ENCODE peak calls at places on chromosomes 13 and 19, in six cellular contexts. One of them, this sample, is unnamed.

GRCh38 chr13:33367931-33368330 is 82.4 kb upstream of the STARD13 start:
- DNase-seq in activated naive CD4-positive, alpha-beta T cell: no peak
- DNase-seq in H1: no peak
- DNase-seq in stimulated activated CD8-positive, alpha-beta memory T cell treated with anti-CD3 and anti-CD28 coated beads, Interleukin-15, amount 100 ng/mL, for 4 hours: no peak
- DNase-seq in lung: no peak
- DNase-seq in aorta: no peak
- DNase-seq in this sample: no peak

GRCh38 chr19:16946951-16947940 is 58.4 kb downstream of the F2RL3 start:
- DNase-seq in activated naive CD4-positive, alpha-beta T cell: no peak
- DNase-seq in H1: no peak
- DNase-seq in stimulated activated CD8-positive, alpha-beta memory T cell treated with anti-CD3 and anti-CD28 coated beads, Interleukin-15, amount 100 ng/mL, for 4 hours: no peak
- DNase-seq in lung: no peak
- DNase-seq in aorta: no peak
- DNase-seq in this sample: no peak

GRCh38 chr19:35628264-35628564 is 622 bp upstream of the RBM42 start:
- DNase-seq in activated naive CD4-positive, alpha-beta T cell: no peak
- DNase-seq in H1: no peak
- DNase-seq in stimulated activated CD8-positive, alpha-beta memory T cell treated with anti-CD3 and anti-CD28 coated beads, Interleukin-15, amount 100 ng/mL, for 4 hours: no peak
- DNase-seq in lung: no peak
- DNase-seq in aorta: no peak
- DNase-seq in this sample: no peak

GRCh38 chr13:110326263-110326904 is 19.3 kb downstream of the COL4A2 start:
- DNase-seq in activated naive CD4-positive, alpha-beta T cell: no peak
- DNase-seq in H1: no peak
- DNase-seq in stimulated activated CD8-positive, alpha-beta memory T cell treated with anti-CD3 and anti-CD28 coated beads, Interleukin-15, amount 100 ng/mL, for 4 hours: no peak
- DNase-seq in lung: no peak
- DNase-seq in aorta: no peak
- DNase-seq in this sample: no peak

GRCh38 chr19:16375936-16376185 is 51.2 kb downstream of the KLF2 start:
- DNase-seq in activated naive CD4-positive, alpha-beta T cell: no peak
- DNase-seq in H1: no peak
- DNase-seq in stimulated activated CD8-positive, alpha-beta memory T cell treated with anti-CD3 and anti-CD28 coated beads, Interleukin-15, amount 100 ng/mL, for 4 hours: no peak
- DNase-seq in lung: no peak
- DNase-seq in aorta: peak; percentile 20
- DNase-seq in this sample: no peak

GRCh38 chr13:77150651-77151050 is 123.7 kb upstream of the FBXL3 start:
- DNase-seq in activated naive CD4-positive, alpha-beta T cell: no peak
- DNase-seq in H1: no peak
- DNase-seq in stimulated activated CD8-positive, alpha-beta memory T cell treated with anti-CD3 and anti-CD28 coated beads, Interleukin-15, amount 100 ng/mL, for 4 hours: no peak
- DNase-seq in lung: no peak
- DNase-seq in aorta: no peak
- DNase-seq in this sample: no peak

GRCh38 chr19:8609210-8610040 is 1.1 kb downstream of the ADAMTS10 start:
- DNase-seq in activated naive CD4-positive, alpha-beta T cell: no peak
- DNase-seq in H1: peak; percentile 82
- DNase-seq in stimulated activated CD8-positive, alpha-beta memory T cell treated with anti-CD3 and anti-CD28 coated beads, Interleukin-15, amount 100 ng/mL, for 4 hours: no peak
- DNase-seq in lung: no peak
- DNase-seq in aorta: peak; percentile 90
- DNase-seq in this sample: no peak

GRCh38 chr13:51243227-51243626 is 21.0 kb downstream of the FAM124A start:
- DNase-seq in activated naive CD4-positive, alpha-beta T cell: no peak
- DNase-seq in H1: peak; percentile 51
- DNase-seq in stimulated activated CD8-positive, alpha-beta memory T cell treated with anti-CD3 and anti-CD28 coated beads, Interleukin-15, amount 100 ng/mL, for 4 hours: no peak
- DNase-seq in lung: no peak
- DNase-seq in aorta: no peak
- DNase-seq in this sample: no peak

GRCh38 chr13:42525035-42525504 is 48.9 kb upstream of the TNFSF11 start:
- DNase-seq in activated naive CD4-positive, alpha-beta T cell: no peak
- DNase-seq in H1: no peak
- DNase-seq in stimulated activated CD8-positive, alpha-beta memory T cell treated with anti-CD3 and anti-CD28 coated beads, Interleukin-15, amount 100 ng/mL, for 4 hours: no peak
- DNase-seq in lung: no peak
- DNase-seq in aorta: no peak
- DNase-seq in this sample: no peak

GRCh38 chr19:43474487-43474886 is 9.1 kb upstream of the LYPD3 start:
- DNase-seq in activated naive CD4-positive, alpha-beta T cell: no peak
- DNase-seq in H1: no peak
- DNase-seq in stimulated activated CD8-positive, alpha-beta memory T cell treated with anti-CD3 and anti-CD28 coated beads, Interleukin-15, amount 100 ng/mL, for 4 hours: no peak
- DNase-seq in lung: no peak
- DNase-seq in aorta: no peak
- DNase-seq in this sample: no peak

GRCh38 chr19:38597075-38597474 is 20.7 kb downstream of the MAP4K1 start:
- DNase-seq in activated naive CD4-positive, alpha-beta T cell: no peak
- DNase-seq in H1: peak; percentile 63
- DNase-seq in stimulated activated CD8-positive, alpha-beta memory T cell treated with anti-CD3 and anti-CD28 coated beads, Interleukin-15, amount 100 ng/mL, for 4 hours: no peak
- DNase-seq in lung: no peak
- DNase-seq in aorta: no peak
- DNase-seq in this sample: no peak

GRCh38 chr13:37127706-37128241 is 22.3 kb upstream of the CSNK1A1L start:
- DNase-seq in activated naive CD4-positive, alpha-beta T cell: no peak
- DNase-seq in H1: no peak
- DNase-seq in stimulated activated CD8-positive, alpha-beta memory T cell treated with anti-CD3 and anti-CD28 coated beads, Interleukin-15, amount 100 ng/mL, for 4 hours: no peak
- DNase-seq in lung: no peak
- DNase-seq in aorta: peak; percentile 52
- DNase-seq in this sample: no peak

GRCh38 chr19:56840452-56841193 is at the start of the genes PEG3 and ZIM2:
- DNase-seq in activated naive CD4-positive, alpha-beta T cell: no peak
- DNase-seq in H1: no peak
- DNase-seq in stimulated activated CD8-positive, alpha-beta memory T cell treated with anti-CD3 and anti-CD28 coated beads, Interleukin-15, amount 100 ng/mL, for 4 hours: no peak
- DNase-seq in lung: no peak
- DNase-seq in aorta: peak; percentile 72
- DNase-seq in this sample: no peak

GRCh38 chr13:82356667-82357066 is 1525.6 kb downstream of the SLITRK1 start:
- DNase-seq in activated naive CD4-positive, alpha-beta T cell: no peak
- DNase-seq in H1: no peak
- DNase-seq in stimulated activated CD8-positive, alpha-beta memory T cell treated with anti-CD3 and anti-CD28 coated beads, Interleukin-15, amount 100 ng/mL, for 4 hours: no peak
- DNase-seq in lung: no peak
- DNase-seq in aorta: no peak
- DNase-seq in this sample: no peak

GRCh38 chr19:2282062-2282861 is at the start of gene PEAK3:
- DNase-seq in activated naive CD4-positive, alpha-beta T cell: no peak
- DNase-seq in H1: peak; percentile 79
- DNase-seq in stimulated activated CD8-positive, alpha-beta memory T cell treated with anti-CD3 and anti-CD28 coated beads, Interleukin-15, amount 100 ng/mL, for 4 hours: no peak
- DNase-seq in lung: peak; percentile 82
- DNase-seq in aorta: peak; percentile 90
- DNase-seq in this sample: no peak